ENCODE peak calls at places on chromosomes 2 and 18, in seven cellular contexts. T is hippocampal formation; N is NAMALWA; P is NCI-H460; G is NCI-H774; W is activated T-helper 1 cell treated with Interleukin-2 at 50 U/mL for 16 hours; I is effector memory CD8-positive, alpha-beta T cell. U is an unnamed sample.
A peak's percentile ranks its signal among the peaks of the same experiment; 100 is the strongest.

GRCh38 chr2:70475266-70475665 is 78.4 kb downstream of the TGFA start:
- DNase-seq in P (no peak), W (no peak), N (no peak), T (no peak), G (no peak), I (no peak), U (no peak)

GRCh38 chr2:173002751-173003541 is 72.7 kb upstream of the MAP3K20 start:
- DNase-seq in W (no peak), G (no peak), T (no peak), P (no peak), I (no peak), N (no peak), U (peak; percentile 28)

GRCh38 chr2:20393986-20394385 is 43.3 kb upstream of the PUM2 start:
- DNase-seq in W (no peak), N (no peak), T (no peak), P (no peak), I (no peak), G (no peak), U (no peak)

GRCh38 chr2:158998486-158999248 is 30.2 kb downstream of the TANC1 start:
- DNase-seq in N (peak; percentile 28), P (no peak), W (no peak), T (peak; percentile 23), I (no peak), G (no peak), U (no peak)

GRCh38 chr2:204967199-204967995 is 422.1 kb downstream of the PARD3B start:
- DNase-seq in I (peak; percentile 1), P (no peak), N (no peak), W (peak; percentile 60), T (peak; percentile 17), G (no peak), U (no peak)

GRCh38 chr2:214465386-214466146 is 54.7 kb downstream of the VWC2L start:
- DNase-seq in T (no peak), G (no peak), W (no peak), N (no peak), P (peak; percentile 1), I (no peak), U (no peak)

GRCh38 chr2:88187038-88187676 is 17.0 kb downstream of the THNSL2 start:
- DNase-seq in P (peak; percentile 43), N (peak; percentile 36), W (no peak), G (peak; percentile 54), I (no peak), T (peak; percentile 57), U (peak; percentile 55)

GRCh38 chr2:205060269-205060668 is 515.0 kb downstream of the PARD3B start:
- DNase-seq in N (no peak), T (no peak), G (no peak), W (no peak), I (no peak), P (no peak), U (peak; percentile 17)

GRCh38 chr18:76445275-76445674 is 49.8 kb downstream of the ZNF516 start:
- DNase-seq in G (no peak), N (no peak), P (no peak), W (no peak), T (no peak), I (no peak), U (no peak)

GRCh38 chr2:62868947-62869346 is 163.4 kb downstream of the EHBP1 start:
- DNase-seq in T (no peak), W (no peak), N (no peak), I (no peak), G (no peak), P (no peak), U (no peak)